ENCODE peak calls at places on chromosomes 3 and 15, in nine cellular contexts. N is RWPE1; U is activated CD8-positive, alpha-beta memory T cell treated with anti-CD3 and anti-CD28 coated beads for 48 hours; D is HCEC 1CT; T is SK-N-DZ; W is amygdala; P is activated T-cell treated with anti-CD3 and anti-CD28 coated beads, Interleukin-2, amount 50 U/mL, for 1 hour; H is germinal center; O is type B pancreatic cell. K is an unnamed sample.

GRCh38 chr15:48565560-48566482 is 79.7 kb downstream of the FBN1 start:
- DNase-seq in N (peak; percentile 88), U (no peak), D (peak; percentile 93), T (no peak), W (no peak), P (no peak), H (no peak), O (no peak), K (no peak)

GRCh38 chr3:14256561-14257342 is 78.1 kb downstream of the LSM3 start:
- DNase-seq in N (no peak), U (no peak), D (no peak), T (no peak), W (no peak), P (no peak), H (no peak), O (no peak), K (no peak)

GRCh38 chr3:189355481-189356201 is 183.9 kb downstream of the TPRG1 start:
- DNase-seq in N (peak; percentile 85), U (no peak), D (peak; percentile 32), T (no peak), W (no peak), P (peak; percentile 22), H (no peak), O (no peak), K (peak; percentile 52)

GRCh38 chr15:35671197-35671596 is 125.2 kb upstream of the DPH6 start:
- DNase-seq in N (peak; percentile 34), U (no peak), D (peak; percentile 7), T (no peak), W (no peak), P (no peak), H (no peak), O (no peak), K (no peak)

GRCh38 chr3:126573492-126574117 is 14.9 kb upstream of the C3orf22 start:
- DNase-seq in N (no peak), U (no peak), D (no peak), T (peak; percentile 51), W (no peak), P (no peak), H (no peak), O (no peak), K (no peak)

GRCh38 chr3:21216598-21216997 is 534.4 kb downstream of the ZNF385D start:
- DNase-seq in N (no peak), U (no peak), D (no peak), T (peak; percentile 12), W (no peak), P (no peak), H (no peak), O (no peak), K (peak; percentile 49)

GRCh38 chr3:106184540-106185457 is 316.0 kb upstream of the CBLB start:
- DNase-seq in N (no peak), U (no peak), D (no peak), T (no peak), W (no peak), P (no peak), H (no peak), O (no peak), K (no peak)

GRCh38 chr3:49878686-49879085 is 9.0 kb upstream of the CAMKV start:
- DNase-seq in N (no peak), U (no peak), D (no peak), T (no peak), W (no peak), P (no peak), H (no peak), O (no peak), K (no peak)

GRCh38 chr15:57758556-57758955 is 52.0 kb downstream of the POLR2M start:
- DNase-seq in N (no peak), U (no peak), D (no peak), T (no peak), W (no peak), P (no peak), H (no peak), O (no peak), K (no peak)

GRCh38 chr3:104429727-104430126 is 937.0 kb upstream of the ALCAM start:
- DNase-seq in N (no peak), U (no peak), D (no peak), T (no peak), W (no peak), P (no peak), H (no peak), O (no peak), K (no peak)

GRCh38 chr3:124282751-124283643 is 291.1 kb upstream of the ROPN1 start:
- DNase-seq in N (no peak), U (no peak), D (no peak), T (peak; percentile 15), W (no peak), P (no peak), H (no peak), O (no peak), K (no peak)

GRCh38 chr3:11510001-11510760 is 133.5 kb downstream of the VGLL4 start:
- DNase-seq in N (no peak), U (no peak), D (no peak), T (peak; percentile 83), W (no peak), P (no peak), H (no peak), O (no peak), K (no peak)

GRCh38 chr3:17515445-17516227 is 226.8 kb downstream of the TBC1D5 start:
- DNase-seq in N (no peak), U (no peak), D (no peak), T (no peak), W (no peak), P (no peak), H (no peak), O (no peak), K (no peak)

GRCh38 chr3:37103103-37103815 is 71.1 kb downstream of the LRRFIP2 start:
- DNase-seq in N (no peak), U (no peak), D (no peak), T (no peak), W (no peak), P (no peak), H (no peak), O (no peak), K (peak; percentile 12)

GRCh38 chr3:114872588-114872987 is 274.5 kb downstream of the ZBTB20 start:
- DNase-seq in N (no peak), U (no peak), D (no peak), T (no peak), W (no peak), P (no peak), H (no peak), O (no peak), K (no peak)

GRCh38 chr3:47571391-47572165 is 7.1 kb downstream of the CSPG5 start:
- DNase-seq in N (no peak), U (no peak), D (no peak), T (no peak), W (peak; percentile 31), P (no peak), H (no peak), O (no peak), K (no peak)